ENCODE peak calls at places on chromosomes 3 and 15, in nine cellular contexts. F, Q, L, D, B, Z, G, J and W are unnamed samples.

GRCh38 chr3:30493912-30494311 is 112.5 kb upstream of the TGFBR2 start:
- DNase-seq in F (peak), Q (no peak), L (peak), D (peak), B (no peak), Z (no peak), G (peak), J (no peak), W (no peak)

GRCh38 chr3:17032407-17033034 is 147.8 kb downstream of the PLCL2 start:
- DNase-seq in F (no peak), Q (no peak), L (peak), D (no peak), B (no peak), Z (no peak), G (peak), J (no peak), W (no peak)

GRCh38 chr15:51750942-51751686 is at the start of gene TMOD2:
- DNase-seq in F (no peak), Q (peak), L (peak), D (peak), B (peak), Z (peak), G (peak), J (peak), W (peak)

GRCh38 chr3:46215810-46216414 is 7.8 kb upstream of the CCR1 start:
- DNase-seq in F (no peak), Q (no peak), L (no peak), D (no peak), B (no peak), Z (no peak), G (no peak), J (no peak), W (no peak)

GRCh38 chr15:64180235-64180824 is 17.5 kb upstream of the PPIB start:
- DNase-seq in F (no peak), Q (no peak), L (no peak), D (no peak), B (no peak), Z (no peak), G (no peak), J (no peak), W (no peak)

GRCh38 chr15:48427960-48428547 is 96.8 kb downstream of the DUT start:
- DNase-seq in F (no peak), Q (no peak), L (peak), D (no peak), B (no peak), Z (no peak), G (peak), J (no peak), W (no peak)

GRCh38 chr3:135499426-135499825 is 466.1 kb upstream of the PPP2R3A start:
- DNase-seq in F (no peak), Q (no peak), L (no peak), D (no peak), B (no peak), Z (no peak), G (no peak), J (no peak), W (no peak)

GRCh38 chr3:111412656-111413055 is 129.3 kb upstream of the CD96 start:
- DNase-seq in F (no peak), Q (no peak), L (no peak), D (no peak), B (no peak), Z (no peak), G (no peak), J (no peak), W (no peak)

GRCh38 chr3:118932822-118933558 is 101.7 kb downstream of the IGSF11 start:
- DNase-seq in F (no peak), Q (no peak), L (no peak), D (no peak), B (no peak), Z (no peak), G (no peak), J (no peak), W (no peak)

GRCh38 chr3:42493798-42494151 is 8.7 kb upstream of the VIPR1 start:
- DNase-seq in F (no peak), Q (no peak), L (no peak), D (no peak), B (no peak), Z (no peak), G (no peak), J (no peak), W (no peak)

GRCh38 chr3:66582721-66583141 is 81.9 kb upstream of the LRIG1 start:
- DNase-seq in F (no peak), Q (peak), L (peak), D (no peak), B (peak), Z (no peak), G (no peak), J (peak), W (peak)

GRCh38 chr15:48984811-48985352 is 21.2 kb upstream of the SHC4 start:
- DNase-seq in F (no peak), Q (no peak), L (peak), D (no peak), B (no peak), Z (no peak), G (peak), J (no peak), W (no peak)

GRCh38 chr15:58558777-58559176 is 127.0 kb downstream of the LIPC start:
- DNase-seq in F (no peak), Q (no peak), L (no peak), D (no peak), B (no peak), Z (no peak), G (no peak), J (no peak), W (no peak)

GRCh38 chr15:69656271-69657030 is 203.8 kb downstream of the RPLP1 start:
- DNase-seq in F (no peak), Q (no peak), L (no peak), D (no peak), B (no peak), Z (no peak), G (no peak), J (no peak), W (no peak)

GRCh38 chr3:121467085-121467484 is 78.7 kb downstream of the POLQ start:
- DNase-seq in F (no peak), Q (no peak), L (no peak), D (no peak), B (no peak), Z (no peak), G (no peak), J (no peak), W (no peak)

GRCh38 chr15:75620776-75621536 is 4.6 kb downstream of the SNUPN start:
- DNase-seq in F (peak), Q (no peak), L (peak), D (peak), B (no peak), Z (no peak), G (peak), J (no peak), W (peak)

GRCh38 chr15:90691982-90692773 is 25.0 kb upstream of the BLM start:
- DNase-seq in F (no peak), Q (no peak), L (no peak), D (no peak), B (no peak), Z (no peak), G (no peak), J (no peak), W (no peak)

GRCh38 chr15:63476229-63476632 is 28.2 kb upstream of the USP3 start:
- DNase-seq in F (peak), Q (no peak), L (peak), D (no peak), B (no peak), Z (no peak), G (peak), J (no peak), W (no peak)

GRCh38 chr15:29740692-29741311 is 81.5 kb downstream of the TJP1 start:
- DNase-seq in F (no peak), Q (no peak), L (no peak), D (no peak), B (peak), Z (no peak), G (no peak), J (no peak), W (peak)

GRCh38 chr3:121165397-121165837 is 257.4 kb downstream of the STXBP5L start:
- DNase-seq in F (no peak), Q (no peak), L (no peak), D (no peak), B (no peak), Z (no peak), G (no peak), J (no peak), W (no peak)

GRCh38 chr3:65481085-65481484 is 557.6 kb downstream of the MAGI1 start:
- DNase-seq in F (no peak), Q (no peak), L (no peak), D (no peak), B (no peak), Z (no peak), G (no peak), J (no peak), W (no peak)

GRCh38 chr3:11930084-11930483 is 74.1 kb upstream of the SYN2 start:
- DNase-seq in F (no peak), Q (no peak), L (no peak), D (no peak), B (no peak), Z (no peak), G (no peak), J (no peak), W (no peak)

GRCh38 chr15:67085818-67086649 is 20.6 kb downstream of the SMAD3 start:
- DNase-seq in F (peak), Q (no peak), L (peak), D (no peak), B (peak), Z (no peak), G (peak), J (no peak), W (peak)

GRCh38 chr3:126179825-126180476 is 435 bp downstream of the ALDH1L1 start:
- DNase-seq in F (no peak), Q (no peak), L (no peak), D (peak), B (no peak), Z (peak), G (peak), J (no peak), W (no peak)